ENCODE peak calls at places on chromosomes 2 and 18, in eight cellular contexts. One of them, this sample, is unnamed.

GRCh38 chr2:230225486-230225885 is at the start of gene SP140:
- DNase-seq in K562: no peak
- DNase-seq in GM23248: no peak
- DNase-seq in A549: no peak
- DNase-seq in lower lobe of right lung: peak
- DNase-seq in CD4-positive, CD25-positive, alpha-beta regulatory T cell: peak
- DNase-seq in neural progenitor cell: no peak
- DNase-seq in stomach: peak
- DNase-seq in this sample: peak

GRCh38 chr18:27004056-27004829 is 138.7 kb upstream of the AQP4 start:
- DNase-seq in K562: no peak
- DNase-seq in GM23248: peak
- DNase-seq in A549: peak
- DNase-seq in lower lobe of right lung: no peak
- DNase-seq in CD4-positive, CD25-positive, alpha-beta regulatory T cell: no peak
- DNase-seq in neural progenitor cell: peak
- DNase-seq in stomach: no peak
- DNase-seq in this sample: no peak

GRCh38 chr2:6352906-6353515 is 512.7 kb downstream of the CMPK2 start:
- DNase-seq in K562: no peak
- DNase-seq in GM23248: peak
- DNase-seq in A549: peak
- DNase-seq in lower lobe of right lung: peak
- DNase-seq in CD4-positive, CD25-positive, alpha-beta regulatory T cell: no peak
- DNase-seq in neural progenitor cell: peak
- DNase-seq in stomach: peak
- DNase-seq in this sample: no peak

GRCh38 chr2:72082021-72082739 is 65.5 kb downstream of the CYP26B1 start:
- DNase-seq in K562: no peak
- DNase-seq in GM23248: peak
- DNase-seq in A549: no peak
- DNase-seq in lower lobe of right lung: no peak
- DNase-seq in CD4-positive, CD25-positive, alpha-beta regulatory T cell: no peak
- DNase-seq in neural progenitor cell: no peak
- DNase-seq in stomach: no peak
- DNase-seq in this sample: no peak

GRCh38 chr18:11570073-11570588 is 39.3 kb upstream of the SLC35G4 start:
- DNase-seq in K562: no peak
- DNase-seq in GM23248: no peak
- DNase-seq in A549: no peak
- DNase-seq in lower lobe of right lung: no peak
- DNase-seq in CD4-positive, CD25-positive, alpha-beta regulatory T cell: no peak
- DNase-seq in neural progenitor cell: no peak
- DNase-seq in stomach: no peak
- DNase-seq in this sample: no peak

GRCh38 chr2:74197049-74197448 is 1.4 kb upstream of the MTHFD2 start:
- DNase-seq in K562: peak
- DNase-seq in GM23248: no peak
- DNase-seq in A549: no peak
- DNase-seq in lower lobe of right lung: no peak
- DNase-seq in CD4-positive, CD25-positive, alpha-beta regulatory T cell: no peak
- DNase-seq in neural progenitor cell: no peak
- DNase-seq in stomach: no peak
- DNase-seq in this sample: no peak

GRCh38 chr18:47619771-47620170 is 310.7 kb downstream of the SMAD2 start:
- DNase-seq in K562: no peak
- DNase-seq in GM23248: no peak
- DNase-seq in A549: no peak
- DNase-seq in lower lobe of right lung: no peak
- DNase-seq in CD4-positive, CD25-positive, alpha-beta regulatory T cell: no peak
- DNase-seq in neural progenitor cell: no peak
- DNase-seq in stomach: no peak
- DNase-seq in this sample: no peak

GRCh38 chr2:128314026-128314347 is 4.7 kb downstream of the HS6ST1 start:
- DNase-seq in K562: no peak
- DNase-seq in GM23248: no peak
- DNase-seq in A549: no peak
- DNase-seq in lower lobe of right lung: no peak
- DNase-seq in CD4-positive, CD25-positive, alpha-beta regulatory T cell: no peak
- DNase-seq in neural progenitor cell: no peak
- DNase-seq in stomach: no peak
- DNase-seq in this sample: no peak

GRCh38 chr18:31493171-31493570 is 4.8 kb upstream of the DSG2 start:
- DNase-seq in K562: no peak
- DNase-seq in GM23248: no peak
- DNase-seq in A549: no peak
- DNase-seq in lower lobe of right lung: no peak
- DNase-seq in CD4-positive, CD25-positive, alpha-beta regulatory T cell: no peak
- DNase-seq in neural progenitor cell: no peak
- DNase-seq in stomach: no peak
- DNase-seq in this sample: no peak

GRCh38 chr2:78892310-78892709 is 133.2 kb upstream of the REG3G start:
- DNase-seq in K562: no peak
- DNase-seq in GM23248: no peak
- DNase-seq in A549: no peak
- DNase-seq in lower lobe of right lung: no peak
- DNase-seq in CD4-positive, CD25-positive, alpha-beta regulatory T cell: no peak
- DNase-seq in neural progenitor cell: no peak
- DNase-seq in stomach: no peak
- DNase-seq in this sample: no peak
- H3K27ac ChIP-seq in K562: no peak
- H3K27ac ChIP-seq in GM23248: no peak
- H3K27ac ChIP-seq in A549: no peak
- H3K27ac ChIP-seq in lower lobe of right lung: no peak
- H3K27ac ChIP-seq in CD4-positive, CD25-positive, alpha-beta regulatory T cell: no peak
- H3K27ac ChIP-seq in neural progenitor cell: no peak
- H3K27ac ChIP-seq in stomach: no peak
- H3K27ac ChIP-seq in this sample: no peak

GRCh38 chr2:239309398-239310245 is 91.2 kb downstream of the HDAC4 start:
- DNase-seq in K562: no peak
- DNase-seq in GM23248: no peak
- DNase-seq in A549: no peak
- DNase-seq in lower lobe of right lung: peak
- DNase-seq in CD4-positive, CD25-positive, alpha-beta regulatory T cell: no peak
- DNase-seq in neural progenitor cell: no peak
- DNase-seq in stomach: peak
- DNase-seq in this sample: no peak
- H3K27ac ChIP-seq in K562: no peak
- H3K27ac ChIP-seq in GM23248: peak
- H3K27ac ChIP-seq in A549: no peak
- H3K27ac ChIP-seq in lower lobe of right lung: peak
- H3K27ac ChIP-seq in CD4-positive, CD25-positive, alpha-beta regulatory T cell: no peak
- H3K27ac ChIP-seq in neural progenitor cell: no peak
- H3K27ac ChIP-seq in stomach: peak
- H3K27ac ChIP-seq in this sample: no peak

DNA sequence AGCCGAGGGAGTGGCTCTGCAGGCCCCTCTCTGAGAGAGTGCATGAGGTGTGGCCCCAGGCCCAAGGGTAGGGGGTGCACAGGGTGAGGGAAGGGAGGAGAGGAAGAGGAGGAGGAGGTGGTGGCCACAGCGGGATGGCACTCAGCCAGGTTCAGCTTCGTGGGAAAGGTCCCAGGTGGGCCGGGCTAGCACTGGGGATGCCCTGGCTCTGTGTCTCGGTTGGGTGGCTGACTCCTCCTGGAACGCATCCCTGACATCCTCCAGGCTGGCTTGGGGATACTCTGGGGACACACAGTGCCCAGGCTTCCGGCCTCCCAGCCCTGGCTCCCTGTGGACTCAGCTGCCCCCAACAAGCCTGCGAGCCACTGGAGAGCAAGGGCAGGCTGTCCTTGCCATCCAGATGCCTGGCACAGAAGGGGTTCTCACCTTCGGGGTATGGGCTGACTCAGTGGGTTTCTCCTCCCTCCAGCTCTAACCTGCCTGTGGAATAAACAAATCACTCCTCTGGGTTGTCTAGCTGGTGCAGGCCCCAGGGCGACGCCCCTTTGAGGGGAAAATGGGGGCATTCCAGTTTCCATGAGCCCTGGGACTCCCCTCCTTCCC is 582 bp upstream of the ZAP70 start:
- DNase-seq in K562: no peak
- DNase-seq in GM23248: no peak
- DNase-seq in A549: no peak
- DNase-seq in lower lobe of right lung: no peak
- DNase-seq in CD4-positive, CD25-positive, alpha-beta regulatory T cell: no peak
- DNase-seq in neural progenitor cell: no peak
- DNase-seq in stomach: no peak
- DNase-seq in this sample: peak
- H3K27ac ChIP-seq in K562: no peak
- H3K27ac ChIP-seq in GM23248: no peak
- H3K27ac ChIP-seq in A549: no peak
- H3K27ac ChIP-seq in lower lobe of right lung: peak
- H3K27ac ChIP-seq in CD4-positive, CD25-positive, alpha-beta regulatory T cell: peak
- H3K27ac ChIP-seq in neural progenitor cell: no peak
- H3K27ac ChIP-seq in stomach: peak
- H3K27ac ChIP-seq in this sample: peak

GRCh38 chr18:44899832-44900231 is 219.1 kb downstream of the SETBP1 start:
- DNase-seq in K562: no peak
- DNase-seq in GM23248: no peak
- DNase-seq in A549: no peak
- DNase-seq in lower lobe of right lung: no peak
- DNase-seq in CD4-positive, CD25-positive, alpha-beta regulatory T cell: no peak
- DNase-seq in neural progenitor cell: no peak
- DNase-seq in stomach: no peak
- DNase-seq in this sample: no peak

GRCh38 chr18:44901283-44901682 is 220.6 kb downstream of the SETBP1 start:
- DNase-seq in K562: no peak
- DNase-seq in GM23248: no peak
- DNase-seq in A549: no peak
- DNase-seq in lower lobe of right lung: no peak
- DNase-seq in CD4-positive, CD25-positive, alpha-beta regulatory T cell: no peak
- DNase-seq in neural progenitor cell: no peak
- DNase-seq in stomach: no peak
- DNase-seq in this sample: no peak

GRCh38 chr18:44898536-44898935 is 217.8 kb downstream of the SETBP1 start:
- DNase-seq in K562: no peak
- DNase-seq in GM23248: no peak
- DNase-seq in A549: no peak
- DNase-seq in lower lobe of right lung: no peak
- DNase-seq in CD4-positive, CD25-positive, alpha-beta regulatory T cell: no peak
- DNase-seq in neural progenitor cell: peak
- DNase-seq in stomach: no peak
- DNase-seq in this sample: no peak

GRCh38 chr18:44903327-44903726 is 222.6 kb downstream of the SETBP1 start:
- DNase-seq in K562: no peak
- DNase-seq in GM23248: no peak
- DNase-seq in A549: no peak
- DNase-seq in lower lobe of right lung: no peak
- DNase-seq in CD4-positive, CD25-positive, alpha-beta regulatory T cell: no peak
- DNase-seq in neural progenitor cell: no peak
- DNase-seq in stomach: no peak
- DNase-seq in this sample: no peak

DNA sequence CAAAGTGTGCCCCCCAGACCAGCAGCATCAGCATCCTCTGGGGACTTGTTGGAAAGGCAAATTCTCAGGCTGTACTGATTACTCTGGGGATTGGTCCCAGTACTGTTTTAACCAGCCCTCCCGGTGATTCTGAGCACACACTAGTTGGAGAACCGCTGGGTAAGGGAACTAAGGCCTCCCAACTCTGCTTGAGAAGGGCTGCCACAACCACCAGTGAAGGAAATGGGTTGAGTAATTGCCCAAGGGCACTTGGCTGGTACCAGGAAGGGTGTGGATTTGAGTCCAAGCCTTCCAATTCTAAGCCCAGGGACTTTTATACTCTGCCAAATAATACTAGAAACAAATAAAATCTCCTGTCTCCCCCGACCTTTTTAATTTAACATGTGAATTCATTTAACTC is 219.9 kb downstream of the SETBP1 start:
- DNase-seq in K562: no peak
- DNase-seq in GM23248: no peak
- DNase-seq in A549: no peak
- DNase-seq in lower lobe of right lung: no peak
- DNase-seq in CD4-positive, CD25-positive, alpha-beta regulatory T cell: no peak
- DNase-seq in neural progenitor cell: no peak
- DNase-seq in stomach: no peak
- DNase-seq in this sample: no peak
- H3K27ac ChIP-seq in K562: no peak
- H3K27ac ChIP-seq in GM23248: no peak
- H3K27ac ChIP-seq in A549: no peak
- H3K27ac ChIP-seq in lower lobe of right lung: no peak
- H3K27ac ChIP-seq in CD4-positive, CD25-positive, alpha-beta regulatory T cell: no peak
- H3K27ac ChIP-seq in neural progenitor cell: no peak
- H3K27ac ChIP-seq in stomach: no peak
- H3K27ac ChIP-seq in this sample: no peak

DNA sequence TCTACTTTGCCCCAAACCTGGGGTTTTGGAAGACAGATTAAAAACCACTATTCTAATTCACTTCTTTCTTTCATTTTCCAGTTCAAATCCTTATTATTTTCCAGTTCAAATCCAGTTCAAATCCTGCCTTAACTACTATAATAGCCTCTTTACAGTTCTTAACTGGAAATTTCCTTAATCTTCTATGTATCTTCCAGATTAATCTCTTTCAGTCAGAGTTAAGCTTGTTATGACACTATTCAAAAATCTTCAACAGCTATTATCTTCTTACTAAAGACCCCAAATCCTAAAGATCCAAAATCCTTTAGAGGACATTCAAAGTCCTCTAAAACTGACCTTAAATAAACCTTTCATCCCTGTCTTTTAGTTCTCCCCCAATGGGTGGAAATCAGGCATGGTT is 30.1 kb downstream of the EIF2AK3 start:
- DNase-seq in K562: no peak
- DNase-seq in GM23248: no peak
- DNase-seq in A549: no peak
- DNase-seq in lower lobe of right lung: no peak
- DNase-seq in CD4-positive, CD25-positive, alpha-beta regulatory T cell: no peak
- DNase-seq in neural progenitor cell: no peak
- DNase-seq in stomach: no peak
- DNase-seq in this sample: no peak
- H3K27ac ChIP-seq in K562: no peak
- H3K27ac ChIP-seq in GM23248: no peak
- H3K27ac ChIP-seq in A549: no peak
- H3K27ac ChIP-seq in lower lobe of right lung: no peak
- H3K27ac ChIP-seq in CD4-positive, CD25-positive, alpha-beta regulatory T cell: no peak
- H3K27ac ChIP-seq in neural progenitor cell: no peak
- H3K27ac ChIP-seq in stomach: peak
- H3K27ac ChIP-seq in this sample: no peak

GRCh38 chr2:152344561-152345195 is 9.7 kb downstream of the FMNL2 start:
- DNase-seq in K562: no peak
- DNase-seq in GM23248: no peak
- DNase-seq in A549: no peak
- DNase-seq in lower lobe of right lung: no peak
- DNase-seq in CD4-positive, CD25-positive, alpha-beta regulatory T cell: no peak
- DNase-seq in neural progenitor cell: no peak
- DNase-seq in stomach: no peak
- DNase-seq in this sample: no peak
- H3K27ac ChIP-seq in K562: no peak
- H3K27ac ChIP-seq in GM23248: no peak
- H3K27ac ChIP-seq in A549: no peak
- H3K27ac ChIP-seq in lower lobe of right lung: no peak
- H3K27ac ChIP-seq in CD4-positive, CD25-positive, alpha-beta regulatory T cell: no peak
- H3K27ac ChIP-seq in neural progenitor cell: no peak
- H3K27ac ChIP-seq in stomach: no peak
- H3K27ac ChIP-seq in this sample: no peak

GRCh38 chr2:31558401-31559295 is 22.1 kb downstream of the SRD5A2 start:
- DNase-seq in K562: no peak
- DNase-seq in GM23248: peak
- DNase-seq in A549: peak
- DNase-seq in lower lobe of right lung: no peak
- DNase-seq in CD4-positive, CD25-positive, alpha-beta regulatory T cell: no peak
- DNase-seq in neural progenitor cell: no peak
- DNase-seq in stomach: no peak
- DNase-seq in this sample: no peak
- H3K27ac ChIP-seq in K562: no peak
- H3K27ac ChIP-seq in GM23248: peak
- H3K27ac ChIP-seq in A549: peak
- H3K27ac ChIP-seq in lower lobe of right lung: no peak
- H3K27ac ChIP-seq in CD4-positive, CD25-positive, alpha-beta regulatory T cell: no peak
- H3K27ac ChIP-seq in neural progenitor cell: no peak
- H3K27ac ChIP-seq in stomach: no peak
- H3K27ac ChIP-seq in this sample: no peak

GRCh38 chr2:42844901-42845685 is 52.7 kb upstream of the HAAO start:
- DNase-seq in K562: no peak
- DNase-seq in GM23248: peak
- DNase-seq in A549: no peak
- DNase-seq in lower lobe of right lung: no peak
- DNase-seq in CD4-positive, CD25-positive, alpha-beta regulatory T cell: no peak
- DNase-seq in neural progenitor cell: no peak
- DNase-seq in stomach: no peak
- DNase-seq in this sample: no peak
- H3K27ac ChIP-seq in K562: no peak
- H3K27ac ChIP-seq in GM23248: peak
- H3K27ac ChIP-seq in A549: no peak
- H3K27ac ChIP-seq in lower lobe of right lung: peak
- H3K27ac ChIP-seq in CD4-positive, CD25-positive, alpha-beta regulatory T cell: no peak
- H3K27ac ChIP-seq in neural progenitor cell: no peak
- H3K27ac ChIP-seq in stomach: peak
- H3K27ac ChIP-seq in this sample: no peak

This sample was measured in CD8-positive, alpha-beta memory T cell.